ENCODE peak calls at places on chromosomes 13 and 19, in six cellular contexts. E, Q, Y, G, D and L are unnamed samples.

GRCh38 chr13:109781384-109782065 is 4.9 kb downstream of the IRS2 start:
- DNase-seq in D (no peak), E (no peak), Q (no peak), Y (no peak), G (peak), L (no peak)

GRCh38 chr19:49874503-49875157 is 2.5 kb downstream of the AKT1S1 start:
- DNase-seq in Y (no peak), E (no peak), Q (no peak), D (no peak), G (no peak), L (no peak)

GRCh38 chr13:102599451-102600012 is 2.7 kb downstream of the TPP2 start:
- DNase-seq in Q (no peak), E (no peak), G (no peak), Y (no peak), D (no peak), L (no peak)

GRCh38 chr13:19794552-19795143 is 11.9 kb upstream of the PSPC1 start:
- DNase-seq in E (no peak), Q (no peak), G (no peak), Y (no peak), D (no peak), L (no peak)

GRCh38 chr13:104357174-104357573 is 1291.0 kb upstream of the SLC10A2 start:
- DNase-seq in Q (no peak), Y (no peak), G (peak), E (no peak), D (no peak), L (no peak)

GRCh38 chr19:34556500-34556899 is 74.9 kb downstream of the WTIP start:
- DNase-seq in G (peak), D (no peak), Q (peak), Y (no peak), E (no peak), L (no peak)

GRCh38 chr13:112983428-112984196 is 14.6 kb downstream of the MCF2L start:
- DNase-seq in D (no peak), Y (no peak), Q (no peak), G (no peak), E (no peak), L (no peak)

GRCh38 chr19:14400913-14401312 is 18.2 kb downstream of the DDX39A start:
- DNase-seq in G (no peak), D (no peak), Y (no peak), E (no peak), Q (no peak), L (no peak)

GRCh38 chr19:45581576-45581975 is 3.0 kb downstream of the OPA3 start:
- DNase-seq in E (no peak), Y (no peak), G (peak), Q (no peak), D (no peak), L (no peak)

GRCh38 chr13:77860621-77861020 is 58.0 kb downstream of the EDNRB start:
- DNase-seq in Q (no peak), G (peak), D (no peak), Y (no peak), E (no peak), L (no peak)

GRCh38 chr19:23527797-23528196 is 132.5 kb upstream of the ZNF91 start:
- DNase-seq in G (no peak), D (no peak), Q (no peak), E (no peak), Y (peak), L (no peak)

GRCh38 chr13:88483202-88483601 is 812.0 kb downstream of the SLITRK5 start:
- DNase-seq in G (no peak), E (no peak), Q (no peak), D (no peak), Y (no peak), L (no peak)